ENCODE peak calls at places on chromosomes 3 and 15, in seven cellular contexts. F is fibroblast of the aortic adventitia, G is adrenal gland, O is glutamatergic neuron, M is AG09309, K is endothelial cell, T is nephron progenitor cell. E is an unnamed sample.

GRCh38 chr3:185820973-185821758 is 3.7 kb downstream of the IGF2BP2 start:
- DNase-seq in F (peak; percentile 87), O (no peak), T (no peak), K (no peak), G (no peak), M (peak; percentile 67), E (peak; percentile 80)

GRCh38 chr15:28913171-28913765 is 27.5 kb downstream of the APBA2 start:
- DNase-seq in T (no peak), M (no peak), F (no peak), O (no peak), G (peak; percentile 35), K (no peak), E (no peak)

GRCh38 chr3:111904376-111905241 is 45.5 kb downstream of the PHLDB2 start:
- DNase-seq in K (no peak), T (no peak), O (no peak), F (peak; percentile 97), M (peak; percentile 95), G (no peak), E (peak; percentile 94)

GRCh38 chr15:74352393-74352910 is 15.0 kb downstream of the CYP11A1 start:
- DNase-seq in F (no peak), K (no peak), T (no peak), G (peak; percentile 10), M (no peak), O (no peak), E (no peak)

GRCh38 chr3:113626513-113627371 is 69.7 kb downstream of the USF3 start:
- DNase-seq in M (peak; percentile 18), F (peak; percentile 67), K (peak; percentile 58), O (peak; percentile 47), G (peak; percentile 54), T (peak; percentile 54), E (peak; percentile 71)

GRCh38 chr3:30356901-30357753 is 249.3 kb upstream of the TGFBR2 start:
- DNase-seq in F (no peak), T (no peak), M (no peak), O (no peak), K (no peak), G (no peak), E (no peak)

GRCh38 chr3:124679048-124679638 is 51.1 kb upstream of the UMPS start:
- DNase-seq in F (no peak), K (no peak), T (no peak), O (no peak), M (no peak), G (no peak), E (no peak)

GRCh38 chr15:77599899-77600298 is 32.8 kb downstream of the LINGO1 start:
- DNase-seq in O (peak; percentile 56), M (no peak), F (peak; percentile 35), T (peak; percentile 44), G (no peak), K (no peak), E (peak; percentile 49)

GRCh38 chr3:123406598-123406997 is 42.3 kb downstream of the ADCY5 start:
- DNase-seq in M (no peak), F (no peak), G (peak; percentile 79), T (no peak), O (no peak), K (no peak), E (peak; percentile 9)

GRCh38 chr3:170560717-170561382 is 25.0 kb downstream of the SLC7A14 start:
- DNase-seq in F (no peak), T (no peak), K (no peak), O (no peak), M (no peak), G (no peak), E (peak; percentile 35)

GRCh38 chr3:178558637-178559036 is 22.4 kb downstream of the KCNMB2 start:
- DNase-seq in K (no peak), O (no peak), F (no peak), T (no peak), G (no peak), M (no peak), E (no peak)

GRCh38 chr3:163773136-163773535 is 1305.2 kb downstream of the SI start:
- DNase-seq in T (no peak), F (no peak), G (no peak), K (no peak), M (no peak), O (no peak), E (no peak)

GRCh38 chr15:26365077-26365476 is 407.8 kb downstream of the GABRB3 start:
- DNase-seq in K (no peak), F (no peak), T (no peak), O (no peak), M (no peak), G (no peak), E (no peak)

GRCh38 chr3:33105341-33105943 is 8.4 kb upstream of the CRTAP start:
- DNase-seq in F (no peak), O (no peak), K (no peak), T (no peak), M (no peak), G (no peak), E (no peak)

GRCh38 chr3:15797600-15798303 is at the start of gene ANKRD28:
- DNase-seq in T (no peak), M (peak; percentile 94), K (peak; percentile 3), O (no peak), F (peak; percentile 98), G (no peak), E (peak; percentile 97)

GRCh38 chr15:61038387-61038786 is 190.7 kb downstream of the RORA start:
- DNase-seq in O (no peak), F (peak; percentile 61), K (no peak), M (no peak), G (peak; percentile 42), T (no peak), E (peak; percentile 85)

GRCh38 chr3:33250712-33251111 is 26.5 kb upstream of the FBXL2 start:
- DNase-seq in K (no peak), O (no peak), T (no peak), F (peak; percentile 2), M (no peak), G (no peak), E (no peak)

GRCh38 chr15:71780349-71780976 is 29.9 kb upstream of the NR2E3 start:
- DNase-seq in T (peak; percentile 41), M (peak; percentile 11), O (peak; percentile 50), F (peak; percentile 81), G (peak; percentile 31), K (peak; percentile 40), E (peak; percentile 88)

GRCh38 chr3:196990654-196991053 is 22.0 kb upstream of the PIGZ start:
- DNase-seq in M (no peak), T (no peak), O (no peak), G (no peak), K (no peak), F (no peak), E (no peak)

GRCh38 chr3:8741581-8742355 is 8.2 kb downstream of the CAV3 start:
- DNase-seq in F (peak; percentile 84), T (peak; percentile 68), K (no peak), G (peak; percentile 51), M (no peak), O (no peak), E (peak; percentile 79)

GRCh38 chr3:12750658-12751071 is 8.4 kb downstream of the TMEM40 start:
- DNase-seq in O (no peak), M (peak; percentile 81), K (no peak), G (peak; percentile 24), F (peak; percentile 92), T (no peak), E (peak; percentile 91)

GRCh38 chr3:34206996-34207395 is 408.6 kb downstream of the PDCD6IP start:
- DNase-seq in T (no peak), G (no peak), F (peak; percentile 35), O (no peak), K (no peak), M (no peak), E (peak; percentile 84)

GRCh38 chr15:60121845-60122244 is 117.7 kb downstream of the FOXB1 start:
- DNase-seq in K (no peak), F (no peak), M (no peak), G (no peak), O (no peak), T (no peak), E (no peak)

GRCh38 chr3:127457094-127457475 is 133.4 kb downstream of the TPRA1 start:
- DNase-seq in O (peak; percentile 72), F (peak; percentile 28), G (peak; percentile 59), T (peak; percentile 59), M (no peak), K (peak; percentile 51), E (peak; percentile 59)

GRCh38 chr15:47194718-47195117 is 522.6 kb upstream of the SEMA6D start:
- DNase-seq in O (no peak), T (no peak), K (no peak), F (peak; percentile 52), G (no peak), M (no peak), E (peak; percentile 64)
- TF ChIP-seq CTCF in O (no peak), T (no peak), K (no peak), F (peak; percentile 35), G (no peak), M (peak; percentile 24), E (peak; percentile 32)

GRCh38 chr3:35635407-35635806 is 3.9 kb upstream of the ARPP21 start:
- DNase-seq in F (no peak), O (peak; percentile 19), M (no peak), K (no peak), T (no peak), G (no peak), E (no peak)
- TF ChIP-seq CTCF in F (no peak), O (no peak), M (no peak), K (no peak), T (no peak), G (no peak), E (no peak)

GRCh38 chr3:139521811-139522210 is 17.7 kb downstream of the RBP1 start:
- DNase-seq in M (no peak), G (no peak), F (no peak), T (no peak), K (no peak), O (no peak), E (no peak)

GRCh38 chr3:139521144-139521543 is 18.4 kb downstream of the RBP1 start:
- DNase-seq in O (no peak), T (no peak), F (no peak), K (no peak), M (no peak), G (no peak), E (no peak)

GRCh38 chr3:139518926-139519842 is 20.4 kb downstream of the RBP1 start:
- DNase-seq in F (no peak), M (no peak), K (no peak), O (no peak), G (no peak), T (no peak), E (no peak)

GRCh38 chr3:139518296-139518695 is 21.2 kb downstream of the RBP1 start:
- DNase-seq in M (no peak), G (no peak), F (no peak), T (no peak), O (no peak), K (no peak), E (no peak)

GRCh38 chr3:139520028-139520737 is 19.4 kb downstream of the RBP1 start:
- DNase-seq in M (no peak), O (no peak), T (no peak), K (peak; percentile 28), G (no peak), F (peak; percentile 51), E (peak; percentile 56)
- TF ChIP-seq CTCF in M (peak; percentile 19), O (peak; percentile 25), T (peak; percentile 35), K (peak; percentile 39), G (peak; percentile 27), F (peak; percentile 36), E (peak; percentile 13)

DNA sequence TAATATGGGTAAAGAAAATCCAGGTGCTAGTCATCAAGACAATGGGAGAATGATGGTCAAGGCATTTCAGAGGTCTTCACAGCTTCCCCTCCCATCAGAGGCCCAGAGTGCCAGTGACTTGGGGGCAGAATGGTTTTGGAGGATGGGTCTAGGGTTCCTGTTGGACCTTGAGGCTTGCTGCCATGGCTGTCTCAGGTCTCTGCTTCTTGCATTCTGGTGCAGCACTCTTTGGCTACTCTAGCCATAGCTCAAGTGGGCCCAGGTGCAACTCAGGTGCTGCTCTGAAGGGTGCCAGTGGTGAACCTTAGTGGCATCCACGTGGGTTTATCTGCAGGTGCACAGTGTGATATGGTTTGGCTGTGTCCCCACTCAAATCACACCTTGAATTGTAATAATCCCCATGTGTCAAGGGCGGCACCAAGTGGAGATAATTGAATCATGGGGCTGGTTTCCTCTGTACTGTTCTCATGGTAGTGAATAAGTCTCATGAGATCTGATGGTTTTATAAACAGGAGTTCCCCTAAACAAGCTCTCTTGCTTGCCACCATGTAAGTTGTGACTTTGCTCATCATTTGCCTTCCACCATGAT is 48.5 kb upstream of the PEX5L start:
- DNase-seq in O (no peak), G (no peak), M (no peak), T (no peak), F (no peak), K (no peak), E (no peak)
- TF ChIP-seq CTCF in O (no peak), G (no peak), M (no peak), T (no peak), F (no peak), K (no peak), E (no peak)

E was measured in cardiac fibroblast.